ENCODE peak calls at places on chromosome 21, in six cellular contexts. Y, R, M, S, N and K are unnamed samples.

GRCh38 chr21:22125581-22125980 is 1127.4 kb downstream of the NCAM2 start:
- DNase-seq in Y (no peak), R (no peak), M (no peak), S (no peak), N (no peak), K (no peak)

GRCh38 chr21:15144026-15144425 is 79.2 kb upstream of the NRIP1 start:
- DNase-seq in Y (no peak), R (no peak), M (no peak), S (no peak), N (no peak), K (no peak)

GRCh38 chr21:15036189-15036588 is 28.6 kb downstream of the NRIP1 start:
- DNase-seq in Y (no peak), R (no peak), M (no peak), S (no peak), N (no peak), K (no peak)

GRCh38 chr21:43697758-43698643 is 20.9 kb upstream of the PDXK start:
- DNase-seq in Y (no peak), R (no peak), M (no peak), S (no peak), N (no peak), K (no peak)

GRCh38 chr21:45644041-45644906 is 749 bp downstream of the PCBP3 start:
- DNase-seq in Y (no peak), R (no peak), M (no peak), S (no peak), N (no peak), K (no peak)

GRCh38 chr21:30282850-30283249 is at the start of gene KRTAP24-1:
- DNase-seq in Y (no peak), R (no peak), M (no peak), S (no peak), N (no peak), K (no peak)

GRCh38 chr21:22154579-22155274 is 1156.5 kb downstream of the NCAM2 start:
- DNase-seq in Y (no peak), R (no peak), M (no peak), S (no peak), N (no peak), K (no peak)

GRCh38 chr21:18499761-18500376 is 96.3 kb upstream of the TMPRSS15 start:
- DNase-seq in Y (peak; percentile 21), R (peak; percentile 37), M (peak; percentile 41), S (no peak), N (peak; percentile 39), K (no peak)

GRCh38 chr21:20997633-20998455 is at the start of gene NCAM2:
- DNase-seq in Y (peak; percentile 68), R (peak; percentile 59), M (peak; percentile 44), S (peak; percentile 17), N (peak; percentile 83), K (peak; percentile 30)

GRCh38 chr21:18529253-18529652 is 125.7 kb upstream of the TMPRSS15 start:
- DNase-seq in Y (no peak), R (no peak), M (peak; percentile 94), S (no peak), N (no peak), K (peak; percentile 77)

GRCh38 chr21:44739316-44739715 is 27.9 kb upstream of the TSPEAR start:
- DNase-seq in Y (no peak), R (no peak), M (no peak), S (no peak), N (no peak), K (no peak)

GRCh38 chr21:44514746-44515358 is 25.1 kb downstream of the KRTAP10-1 start:
- DNase-seq in Y (no peak), R (no peak), M (no peak), S (no peak), N (no peak), K (no peak)

GRCh38 chr21:45286671-45287437 is 841 bp downstream of the POFUT2 start:
- DNase-seq in Y (no peak), R (no peak), M (no peak), S (no peak), N (no peak), K (no peak)

GRCh38 chr21:29938968-29939858 is 583 bp downstream of the GRIK1 start:
- DNase-seq in Y (no peak), R (peak; percentile 20), M (no peak), S (no peak), N (no peak), K (no peak)

GRCh38 chr21:46109251-46110221 is 11.6 kb downstream of the COL6A2 start:
- DNase-seq in Y (no peak), R (peak; percentile 6), M (no peak), S (no peak), N (no peak), K (no peak)

GRCh38 chr21:44815225-44815624 is 2.6 kb downstream of the SUMO3 start:
- DNase-seq in Y (no peak), R (no peak), M (no peak), S (no peak), N (no peak), K (no peak)

GRCh38 chr21:34737115-34737514 is 68.3 kb downstream of the CLIC6 start:
- DNase-seq in Y (no peak), R (no peak), M (no peak), S (no peak), N (no peak), K (no peak)

GRCh38 chr21:33654412-33654811 is 12.1 kb downstream of the ITSN1 start:
- DNase-seq in Y (no peak), R (no peak), M (no peak), S (no peak), N (no peak), K (no peak)

GRCh38 chr21:33651965-33652680 is 9.8 kb downstream of the ITSN1 start:
- DNase-seq in Y (no peak), R (no peak), M (no peak), S (no peak), N (no peak), K (no peak)

GRCh38 chr21:33658919-33659318 is 16.6 kb downstream of the ITSN1 start:
- DNase-seq in Y (no peak), R (no peak), M (no peak), S (no peak), N (no peak), K (no peak)

GRCh38 chr21:33657124-33657842 is 15.0 kb downstream of the ITSN1 start:
- DNase-seq in Y (peak; percentile 42), R (no peak), M (no peak), S (no peak), N (no peak), K (no peak)

GRCh38 chr21:33655591-33656221 is 13.4 kb downstream of the ITSN1 start:
- DNase-seq in Y (no peak), R (no peak), M (peak; percentile 80), S (no peak), N (peak; percentile 54), K (peak; percentile 93)
- TF ChIP-seq CTCF in Y (no peak), R (no peak), M (no peak), S (no peak), N (no peak), K (no peak)

GRCh38 chr21:31623664-31624063 is 35.8 kb upstream of the SOD1 start:
- DNase-seq in Y (no peak), R (no peak), M (no peak), S (no peak), N (no peak), K (peak; percentile 12)
- TF ChIP-seq CTCF in Y (no peak), R (peak; percentile 20), M (peak; percentile 32), S (no peak), N (no peak), K (peak; percentile 54)

GRCh38 chr21:38861989-38862683 is 56.4 kb downstream of the ETS2 start:
- DNase-seq in Y (peak; percentile 67), R (no peak), M (peak; percentile 48), S (no peak), N (no peak), K (no peak)

GRCh38 chr21:38863843-38864363 is 58.2 kb downstream of the ETS2 start:
- DNase-seq in Y (no peak), R (no peak), M (no peak), S (no peak), N (no peak), K (no peak)

GRCh38 chr21:38859852-38860251 is 54.1 kb downstream of the ETS2 start:
- DNase-seq in Y (no peak), R (no peak), M (no peak), S (no peak), N (no peak), K (no peak)

GRCh38 chr21:38861006-38861405 is 55.3 kb downstream of the ETS2 start:
- DNase-seq in Y (no peak), R (no peak), M (no peak), S (no peak), N (no peak), K (no peak)

DNA sequence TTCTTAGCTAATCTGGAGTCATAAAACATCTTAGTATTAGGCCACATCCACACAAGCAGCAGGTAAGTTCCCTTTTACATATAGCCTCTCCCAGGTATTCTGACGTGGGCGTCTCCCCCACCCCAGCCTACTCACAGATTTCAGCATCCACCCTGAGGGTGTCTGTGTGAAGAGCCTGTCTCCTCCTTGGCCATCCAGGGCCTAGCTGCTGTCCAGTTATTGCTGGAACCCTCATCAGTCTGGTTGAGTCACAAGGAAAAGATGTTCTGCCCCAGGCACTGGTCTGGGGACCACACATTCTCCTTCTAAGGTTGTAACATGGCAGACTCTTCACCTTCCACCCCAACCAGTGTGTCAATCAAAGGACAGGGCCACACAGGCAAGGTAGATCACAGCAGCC is 57.6 kb downstream of the ETS2 start:
- DNase-seq in Y (no peak), R (no peak), M (no peak), S (no peak), N (no peak), K (no peak)
- TF ChIP-seq CTCF in Y (no peak), R (no peak), M (no peak), S (no peak), N (no peak), K (no peak)

GRCh38 chr21:37628362-37628761 is 261.8 kb downstream of the DYRK1A start:
- DNase-seq in Y (no peak), R (no peak), M (no peak), S (no peak), N (no peak), K (no peak)
- TF ChIP-seq CTCF in Y (no peak), R (no peak), M (no peak), S (no peak), N (no peak), K (no peak)

DNA sequence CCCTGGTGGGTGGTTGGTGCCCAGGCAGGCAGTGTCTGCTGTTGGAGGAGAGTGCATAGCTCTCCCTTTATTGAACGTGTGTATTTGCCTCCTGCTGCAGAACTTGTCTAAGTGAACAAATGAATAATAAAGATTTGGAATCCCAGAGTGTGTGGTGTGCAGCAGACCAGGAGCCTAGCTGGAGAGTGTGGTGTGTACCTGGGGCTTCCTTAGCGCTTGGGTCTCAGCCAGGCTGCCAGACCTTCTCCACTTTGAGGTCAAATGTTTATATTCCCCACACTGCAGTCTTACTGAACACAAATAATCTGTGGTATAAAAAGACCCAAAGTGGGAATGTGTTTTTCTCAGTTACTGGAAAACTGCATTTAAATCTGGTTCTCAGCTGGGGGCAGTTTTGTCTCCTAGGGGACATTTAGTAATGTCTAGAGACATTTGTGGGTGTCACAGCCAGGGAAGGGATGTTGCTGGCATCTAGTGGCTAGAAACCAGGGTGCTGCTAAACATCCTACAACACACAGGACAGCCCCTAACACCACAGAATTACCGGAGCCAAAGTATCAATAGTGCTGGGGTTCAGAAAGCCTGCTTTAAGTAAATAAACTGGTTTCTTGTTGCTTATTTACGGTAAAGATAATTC is 23.6 kb downstream of the SLC37A1 start:
- DNase-seq in Y (peak; percentile 17), R (no peak), M (no peak), S (no peak), N (no peak), K (no peak)
- TF ChIP-seq CTCF in Y (no peak), R (peak; percentile 25), M (peak; percentile 47), S (no peak), N (no peak), K (peak; percentile 53)